ENCODE peak calls at places on chromosomes 1 and 21, in eight cellular contexts. G is right lobe of liver, P is heart right ventricle, N is hepatocyte, O is skeletal muscle cell, K is lower lobe of right lung, M is heart left ventricle, V is SK-N-SH. J is an unnamed sample.

GRCh38 chr1:116986531-116987255 is 14.9 kb upstream of the CD101 start:
- DNase-seq in N (no peak), G (no peak), M (no peak), O (no peak), V (no peak), P (no peak), K (no peak), J (peak; percentile 57)

GRCh38 chr1:198679535-198680173 is 40.8 kb downstream of the PTPRC start:
- DNase-seq in O (no peak), V (no peak), M (peak; percentile 26), G (no peak), K (peak; percentile 44), P (no peak), N (no peak), J (no peak)

GRCh38 chr1:59718989-59719360 is 95.8 kb upstream of the HOOK1 start:
- DNase-seq in G (no peak), N (no peak), M (peak; percentile 62), K (peak; percentile 68), P (peak; percentile 37), V (no peak), O (no peak), J (no peak)

GRCh38 chr1:111625263-111625662 is 5.7 kb downstream of the RAP1A start:
- DNase-seq in P (no peak), N (no peak), M (no peak), G (no peak), V (no peak), K (no peak), O (no peak), J (no peak)

GRCh38 chr1:916173-917075 is 7.3 kb upstream of the SAMD11 start:
- DNase-seq in V (peak; percentile 91), P (peak; percentile 6), G (peak; percentile 47), M (peak; percentile 21), O (no peak), N (no peak), K (peak; percentile 31), J (no peak)

GRCh38 chr1:90710579-90711536 is 6.2 kb downstream of the BARHL2 start:
- DNase-seq in N (no peak), O (no peak), P (no peak), M (no peak), G (no peak), K (no peak), V (peak; percentile 55), J (peak; percentile 84)

GRCh38 chr1:37553598-37553926 is 531 bp downstream of the SNIP1 start:
- DNase-seq in G (no peak), N (no peak), M (no peak), O (no peak), K (no peak), V (no peak), P (no peak), J (peak; percentile 16)

GRCh38 chr1:230744382-230744781 is 2.8 kb upstream of the CAPN9 start:
- DNase-seq in M (no peak), G (no peak), N (no peak), P (no peak), V (no peak), O (no peak), K (no peak), J (no peak)

GRCh38 chr1:40861227-40862003 is 748 bp downstream of the CITED4 start:
- DNase-seq in M (peak; percentile 54), O (no peak), G (peak; percentile 71), N (peak; percentile 81), K (peak; percentile 69), P (peak; percentile 61), V (peak; percentile 74), J (peak; percentile 74)

GRCh38 chr1:161305872-161306519 is 3.8 kb downstream of the MPZ start:
- DNase-seq in P (peak; percentile 75), M (peak; percentile 83), G (peak; percentile 84), O (peak; percentile 15), V (peak; percentile 91), K (peak; percentile 93), N (peak; percentile 91), J (peak; percentile 97)

GRCh38 chr1:95685091-95685490 is 451.1 kb downstream of the RWDD3 start:
- DNase-seq in G (no peak), O (no peak), P (no peak), N (no peak), K (no peak), M (no peak), V (no peak), J (no peak)

GRCh38 chr1:96366516-96366915 is 355.1 kb upstream of the PTBP2 start:
- DNase-seq in K (no peak), N (no peak), V (no peak), P (no peak), G (no peak), O (no peak), M (no peak), J (no peak)

GRCh38 chr1:171948491-171948890 is 107.2 kb downstream of the DNM3 start:
- DNase-seq in K (no peak), O (no peak), V (no peak), G (no peak), M (no peak), N (no peak), P (no peak), J (peak; percentile 24)

GRCh38 chr1:55272994-55273393 is 57.8 kb upstream of the USP24 start:
- DNase-seq in V (no peak), N (no peak), P (no peak), M (no peak), O (no peak), K (no peak), G (no peak), J (no peak)

GRCh38 chr1:113388017-113388620 is 2.2 kb upstream of the MAGI3 start:
- DNase-seq in G (no peak), K (no peak), N (no peak), P (no peak), O (no peak), V (no peak), M (no peak), J (no peak)

GRCh38 chr1:113389953-113390834 is at the start of gene MAGI3:
- DNase-seq in V (peak; percentile 93), M (peak; percentile 98), O (peak; percentile 95), N (peak; percentile 99), K (peak; percentile 96), G (peak; percentile 98), P (peak; percentile 98), J (peak; percentile 98)

GRCh38 chr1:113390871-113391642 is 742 bp downstream of the MAGI3 start:
- DNase-seq in M (peak; percentile 48), K (peak; percentile 74), O (no peak), V (peak; percentile 40), G (peak; percentile 62), P (peak; percentile 58), N (peak; percentile 65), J (peak; percentile 65)

GRCh38 chr1:113389356-113389952 is 861 bp upstream of the MAGI3 start:
- DNase-seq in O (no peak), K (no peak), G (no peak), P (no peak), V (no peak), M (no peak), N (no peak), J (no peak)

GRCh38 chr1:113388621-113389355 is 1.5 kb upstream of the MAGI3 start:
- DNase-seq in P (peak; percentile 9), V (peak; percentile 81), M (no peak), K (no peak), O (no peak), N (peak; percentile 72), G (peak; percentile 43), J (no peak)
- H3K4me3 ChIP-seq in P (peak overlapping the region; percentile 97), V (peak overlapping the region; percentile 87), M (peak overlapping the region; percentile 95), K (peak overlapping the region; percentile 89), O (peak overlapping the region; percentile 96), N (peak overlapping the region; percentile 9), G (peak overlapping the region; percentile 70), J (peak overlapping the region; percentile 83)

GRCh38 chr21:45080232-45080631 is 5.9 kb downstream of the ADARB1 start:
- DNase-seq in P (no peak), K (no peak), N (no peak), G (no peak), V (no peak), M (no peak), O (no peak), J (no peak)

GRCh38 chr21:45082715-45083114 is 8.3 kb downstream of the ADARB1 start:
- DNase-seq in G (no peak), N (no peak), K (no peak), P (no peak), O (no peak), M (no peak), V (no peak), J (no peak)

GRCh38 chr21:45079351-45079750 is 5.0 kb downstream of the ADARB1 start:
- DNase-seq in G (no peak), O (no peak), P (no peak), N (no peak), K (no peak), V (no peak), M (no peak), J (no peak)

GRCh38 chr21:45080639-45081414 is 6.4 kb downstream of the ADARB1 start:
- DNase-seq in O (no peak), G (no peak), V (no peak), K (no peak), M (no peak), N (peak; percentile 53), P (no peak), J (no peak)

DNA sequence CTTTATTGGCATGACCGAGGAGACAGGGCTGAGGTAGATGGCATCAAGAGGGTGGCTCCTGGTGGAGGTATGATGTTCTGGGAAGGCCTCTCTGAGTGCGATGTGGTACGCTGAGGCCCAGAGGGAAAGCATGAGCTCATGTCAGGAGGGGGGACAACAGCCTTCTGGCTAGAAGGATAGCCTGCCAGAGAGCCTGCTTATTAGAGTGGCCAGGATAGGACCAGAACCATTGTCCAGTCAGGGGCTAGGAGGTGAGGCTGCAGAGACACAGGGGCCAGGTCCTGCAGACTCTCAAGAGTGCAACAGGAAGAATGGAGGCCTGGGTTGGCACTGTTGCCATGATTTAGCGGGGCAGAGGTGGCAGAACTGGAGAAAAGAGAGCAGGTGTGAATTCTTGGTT is 7.3 kb downstream of the ADARB1 start:
- DNase-seq in O (no peak), P (no peak), G (no peak), V (no peak), M (no peak), N (no peak), K (no peak), J (no peak)
- H3K4me3 ChIP-seq in O (no peak overlapping the region), P (no peak overlapping the region), G (no peak overlapping the region), V (no peak overlapping the region), M (no peak overlapping the region), N (no peak overlapping the region), K (no peak overlapping the region), J (no peak overlapping the region)

DNA sequence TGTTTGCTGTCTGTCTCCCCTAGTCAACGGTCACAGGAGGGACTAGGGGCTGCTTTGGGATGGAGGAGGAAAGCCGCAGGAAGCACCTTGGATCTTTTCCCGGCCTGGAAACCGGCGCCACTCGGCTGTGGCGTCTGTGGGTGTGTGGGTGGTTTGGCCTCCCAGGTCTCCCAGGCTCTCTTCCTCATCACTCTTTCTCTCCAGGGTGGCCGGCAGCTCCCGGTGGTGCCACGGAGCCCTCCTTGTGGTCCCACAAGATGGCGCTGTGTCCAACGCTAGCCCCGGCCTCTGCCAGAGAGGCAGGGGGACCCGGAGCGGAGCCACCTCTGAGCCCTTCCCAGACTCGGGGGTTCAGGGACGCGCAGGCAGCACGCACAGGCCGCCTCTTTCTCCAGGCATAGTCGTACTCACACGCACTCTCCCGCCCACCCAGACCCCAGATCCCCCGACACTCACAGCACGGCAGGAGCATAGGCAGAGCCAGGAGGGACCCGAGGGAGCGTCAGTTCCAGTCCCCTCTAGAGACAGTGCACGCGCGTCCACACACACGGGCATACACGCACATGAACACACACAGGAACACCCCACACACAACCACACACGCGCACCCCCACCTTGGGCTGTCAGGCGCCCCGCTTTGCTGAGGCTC is 31.2 kb downstream of the CDCP2 start:
- DNase-seq in V (peak; percentile 96), M (peak; percentile 82), P (peak; percentile 83), K (peak; percentile 77), O (peak; percentile 38), N (peak; percentile 89), G (peak; percentile 77), J (peak; percentile 87)
- H3K4me3 ChIP-seq in V (peak overlapping the region; percentile 37), M (peak overlapping the region; percentile 20), P (peak overlapping the region; percentile 33), K (peak overlapping the region; percentile 28), O (peak overlapping the region; percentile 11), N (no peak overlapping the region), G (no peak overlapping the region), J (peak overlapping the region; percentile 49)

GRCh38 chr21:15826908-15827601 is 97.3 kb downstream of the USP25 start:
- DNase-seq in O (no peak), P (no peak), V (no peak), K (no peak), N (no peak), M (no peak), G (no peak), J (no peak)
- H3K4me3 ChIP-seq in O (no peak overlapping the region), P (no peak overlapping the region), V (no peak overlapping the region), K (no peak overlapping the region), N (no peak overlapping the region), M (no peak overlapping the region), G (no peak overlapping the region), J (no peak overlapping the region)